ENCODE peak calls at places on chromosomes 2 and 18, in six cellular contexts. N is activated naive CD4-positive, alpha-beta T cell treated with anti-CD3 and anti-CD28 coated beads, Interleukin-2, amount 10 ng/mL, durations not matched to agents 7 days and 5 days; F is GM13977; S is activated T-cell treated with anti-CD3 and anti-CD28 coated beads, Interleukin-2, amount 50 U/mL, for 72 hours; T is AG04450; J is activated CD8-positive, alpha-beta T cell treated with anti-CD3 and anti-CD28 coated beads for 36 hours. Y is an unnamed sample.

GRCh38 chr2:127665267-127665893 is 9.9 kb downstream of the LIMS2 start:
- DNase-seq in J (no peak), S (no peak), F (no peak), N (no peak), T (no peak), Y (no peak)

GRCh38 chr2:230843130-230843529 is 21.6 kb upstream of the ITM2C start:
- DNase-seq in N (no peak), J (no peak), F (no peak), T (no peak), S (no peak), Y (no peak)

GRCh38 chr18:58491773-58492752 is 136.8 kb downstream of the ALPK2 start:
- DNase-seq in T (no peak), J (no peak), N (no peak), F (no peak), S (no peak), Y (no peak)

GRCh38 chr2:144084114-144084661 is 435.7 kb downstream of the ZEB2 start:
- DNase-seq in T (peak; percentile 43), N (no peak), J (no peak), S (no peak), F (no peak), Y (no peak)

GRCh38 chr2:174023591-174024523 is 58.7 kb upstream of the SP3 start:
- DNase-seq in S (peak; percentile 58), N (no peak), T (peak; percentile 81), F (no peak), J (peak; percentile 49), Y (no peak)

GRCh38 chr18:58315739-58316215 is 271.8 kb downstream of the NEDD4L start:
- DNase-seq in S (no peak), T (no peak), J (no peak), N (peak; percentile 24), F (no peak), Y (no peak)

GRCh38 chr2:130374587-130375290 is 18.9 kb downstream of the PTPN18 start:
- DNase-seq in T (no peak), J (no peak), S (no peak), F (no peak), N (no peak), Y (no peak)

GRCh38 chr18:34821669-34822210 is 111.6 kb downstream of the DTNA start:
- DNase-seq in J (no peak), F (no peak), N (no peak), T (peak; percentile 74), S (no peak), Y (no peak)

GRCh38 chr2:37604716-37605115 is 66.7 kb downstream of the CDC42EP3 start:
- DNase-seq in F (no peak), S (no peak), T (no peak), N (no peak), J (no peak), Y (no peak)

GRCh38 chr18:2882201-2882600 is 35.4 kb downstream of the EMILIN2 start:
- DNase-seq in F (no peak), T (no peak), J (no peak), N (no peak), S (no peak), Y (no peak)

GRCh38 chr2:62050456-62051045 is 145.1 kb downstream of the COMMD1 start:
- DNase-seq in T (no peak), S (no peak), N (no peak), F (no peak), J (no peak), Y (no peak)

GRCh38 chr18:31553800-31554199 is 37.9 kb upstream of the TTR start:
- DNase-seq in F (no peak), T (no peak), N (no peak), J (no peak), S (no peak), Y (no peak)

GRCh38 chr2:71833855-71834554 is 313.7 kb downstream of the CYP26B1 start:
- DNase-seq in S (no peak), N (no peak), J (no peak), F (no peak), T (no peak), Y (no peak)

GRCh38 chr2:159091381-159091780 is 122.9 kb downstream of the TANC1 start:
- DNase-seq in N (no peak), S (no peak), J (no peak), F (no peak), T (no peak), Y (no peak)

GRCh38 chr2:177489719-177490301 is 97.2 kb downstream of the AGPS start:
- DNase-seq in T (no peak), F (no peak), S (no peak), N (no peak), J (no peak), Y (no peak)

GRCh38 chr2:84516234-84516986 is at the start of gene DNAH6:
- DNase-seq in J (peak; percentile 92), F (peak; percentile 43), T (peak; percentile 78), N (peak; percentile 94), S (peak; percentile 84), Y (peak; percentile 83)

GRCh38 chr2:85737481-85737880 is 16.3 kb upstream of the ATOH8 start:
- DNase-seq in J (no peak), T (peak; percentile 61), N (no peak), F (no peak), S (no peak), Y (no peak)

GRCh38 chr18:56639094-56639361 is 636 bp upstream of the TXNL1 start:
- DNase-seq in S (no peak), N (no peak), J (no peak), T (no peak), F (no peak), Y (no peak)

GRCh38 chr18:25244170-25244569 is 107.8 kb downstream of the ZNF521 start:
- DNase-seq in N (no peak), F (no peak), T (no peak), J (no peak), S (no peak), Y (no peak)

GRCh38 chr18:52903858-52904257 is 563.9 kb downstream of the DCC start:
- DNase-seq in J (peak; percentile 46), T (no peak), N (no peak), S (peak; percentile 1), F (peak; percentile 4), Y (peak; percentile 11)

GRCh38 chr2:133789743-133790142 is 221.5 kb upstream of the NCKAP5 start:
- DNase-seq in J (no peak), F (no peak), T (no peak), S (no peak), N (no peak), Y (no peak)

GRCh38 chr18:74166397-74166796 is 18.1 kb downstream of the TIMM21 start:
- DNase-seq in J (no peak), N (no peak), T (no peak), F (no peak), S (no peak), Y (no peak)

GRCh38 chr2:190547914-190548313 is 13.4 kb upstream of the NEMP2 start:
- DNase-seq in S (no peak), J (no peak), T (no peak), N (no peak), F (no peak), Y (no peak)

GRCh38 chr18:7749510-7749981 is 182.4 kb downstream of the PTPRM start:
- DNase-seq in J (no peak), N (no peak), S (no peak), F (no peak), T (no peak), Y (no peak)

GRCh38 chr18:36828157-36828629 is 609 bp downstream of the TPGS2 start:
- DNase-seq in S (peak; percentile 19), J (peak; percentile 35), F (no peak), T (no peak), N (no peak), Y (no peak)

GRCh38 chr2:233329489-233330135 is 22.0 kb downstream of the SAG start:
- DNase-seq in F (no peak), N (no peak), T (no peak), J (no peak), S (no peak), Y (no peak)

GRCh38 chr2:132909427-132909826 is 239.4 kb upstream of the LYPD1 start:
- DNase-seq in S (no peak), N (no peak), F (no peak), T (no peak), J (no peak), Y (no peak)

GRCh38 chr18:37243756-37244155 is 321.8 kb downstream of the CELF4 start:
- DNase-seq in J (no peak), F (no peak), T (no peak), S (no peak), N (no peak), Y (no peak)

GRCh38 chr2:153388246-153388645 is 90.3 kb downstream of the RPRM start:
- DNase-seq in J (no peak), F (no peak), N (no peak), S (no peak), T (no peak), Y (no peak)

GRCh38 chr2:96816836-96817702 is 1.0 kb downstream of the CNNM3 start:
- DNase-seq in N (peak; percentile 28), S (peak; percentile 13), J (no peak), T (no peak), F (no peak), Y (no peak)

GRCh38 chr2:38750793-38751042 is 443 bp downstream of the SRSF7 start:
- DNase-seq in N (peak; percentile 82), J (peak; percentile 81), F (peak; percentile 79), T (no peak), S (no peak), Y (peak; percentile 78)

GRCh38 chr2:69149631-69150215 is 136.7 kb downstream of the ANTXR1 start:
- DNase-seq in F (no peak), J (no peak), N (no peak), S (no peak), T (no peak), Y (no peak)

GRCh38 chr18:63368611-63369010 is 1.6 kb upstream of the KDSR start:
- DNase-seq in F (no peak), J (no peak), S (no peak), N (no peak), T (no peak), Y (no peak)